ENCODE peak calls at places on chromosomes 7 and 10, in four cellular contexts. U is WTC11, T is HepG2, Y is GM12878. N is an unnamed sample.

GRCh38 chr7:70460562-70460961 is 671.4 kb upstream of the GALNT17 start:
- DNase-seq in U (no peak), T (no peak), Y (no peak), N (no peak)

GRCh38 chr7:30705596-30705995 is 23.3 kb upstream of the CRHR2 start:
- DNase-seq in U (no peak), T (no peak), Y (no peak), N (no peak)

GRCh38 chr7:15291707-15292106 is 270.1 kb downstream of the AGMO start:
- DNase-seq in U (no peak), T (no peak), Y (no peak), N (no peak)

GRCh38 chr7:2607122-2607912 is 24.5 kb upstream of the TTYH3 start:
- DNase-seq in U (no peak), T (no peak), Y (no peak), N (no peak)

GRCh38 chr10:76779163-76779820 is 858.3 kb downstream of the KCNMA1 start:
- DNase-seq in U (peak; percentile 17), T (no peak), Y (no peak), N (no peak)

GRCh38 chr10:35124540-35124939 is 2.1 kb upstream of the CREM start:
- DNase-seq in U (no peak), T (no peak), Y (no peak), N (peak; percentile 29)

GRCh38 chr10:98296514-98296913 is 28.5 kb upstream of the LOXL4 start:
- DNase-seq in U (no peak), T (no peak), Y (no peak), N (no peak)

GRCh38 chr10:96832721-96833219 is 672 bp downstream of the LCOR start:
- DNase-seq in U (peak; percentile 71), T (peak; percentile 58), Y (no peak), N (no peak)

GRCh38 chr7:111758332-111758731 is 196.0 kb upstream of the IMMP2L start:
- DNase-seq in U (no peak), T (no peak), Y (no peak), N (peak; percentile 5)

GRCh38 chr10:80185522-80186299 is 19.6 kb downstream of the ANXA11 start:
- DNase-seq in U (no peak), T (no peak), Y (no peak), N (no peak)

GRCh38 chr10:38025283-38025682 is 14.8 kb downstream of the ZNF33A start:
- DNase-seq in U (no peak), T (no peak), Y (no peak), N (no peak)

GRCh38 chr7:3154881-3155494 is 111.3 kb upstream of the CARD11 start:
- DNase-seq in U (peak; percentile 31), T (peak; percentile 43), Y (peak; percentile 15), N (peak; percentile 53)

DNA sequence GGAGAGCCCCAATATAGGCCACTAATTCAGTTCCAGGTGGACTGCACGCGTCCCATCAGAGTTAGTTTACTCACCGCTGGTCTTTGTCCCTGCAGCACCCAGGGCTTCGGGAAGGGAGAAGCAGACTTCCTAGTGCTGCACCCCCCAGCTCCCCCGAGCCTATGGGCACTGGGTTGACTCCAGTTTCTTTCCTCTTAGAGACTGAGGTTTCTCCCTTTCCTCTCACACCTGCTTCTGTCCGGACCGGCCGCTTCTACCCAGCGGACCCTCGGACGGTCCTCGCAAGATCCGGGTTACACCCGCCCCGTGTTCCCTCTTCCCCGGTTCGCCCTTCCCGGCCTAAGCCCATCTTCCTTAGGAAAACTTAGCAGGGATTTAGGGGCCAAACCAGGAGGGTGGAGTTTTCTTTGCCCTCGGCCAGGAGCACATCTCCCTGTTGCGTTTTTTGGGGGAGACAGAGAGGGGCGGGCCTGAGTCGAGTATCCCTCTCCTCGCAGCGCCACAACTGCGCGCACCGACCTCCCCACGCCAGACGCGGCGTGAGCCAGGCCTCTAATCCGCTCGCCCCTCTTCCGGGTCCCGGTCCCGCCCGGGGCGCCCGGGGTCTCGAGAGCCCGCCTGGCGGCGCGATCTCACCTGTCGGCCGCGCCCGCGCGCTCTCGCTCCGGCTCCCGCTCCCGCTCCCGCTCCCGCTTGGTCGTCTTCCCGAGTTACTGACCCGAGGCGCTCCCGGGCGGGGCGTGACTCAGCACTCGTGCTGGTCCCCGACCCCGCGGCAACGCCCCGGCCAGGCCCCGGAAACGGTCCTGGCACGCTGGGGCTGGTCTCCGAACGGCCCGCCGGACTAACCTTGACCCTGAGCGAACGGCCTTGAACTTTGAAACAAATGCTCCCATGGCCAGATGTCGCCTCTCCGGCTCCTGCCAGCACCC is at the start of gene AIFM2:
- DNase-seq in U (peak; percentile 81), T (peak; percentile 80), Y (no peak), N (peak; percentile 85)
- TF ChIP-seq CREM in U (peak; percentile 34), T (peak; percentile 44), Y (no peak), N (no peak)

GRCh38 chr7:128811631-128812430 is 18.4 kb upstream of the FLNC start:
- DNase-seq in U (no peak), T (no peak), Y (no peak), N (no peak)
- TF ChIP-seq CREM in U (no peak), T (no peak), Y (no peak), N (no peak)

DNA sequence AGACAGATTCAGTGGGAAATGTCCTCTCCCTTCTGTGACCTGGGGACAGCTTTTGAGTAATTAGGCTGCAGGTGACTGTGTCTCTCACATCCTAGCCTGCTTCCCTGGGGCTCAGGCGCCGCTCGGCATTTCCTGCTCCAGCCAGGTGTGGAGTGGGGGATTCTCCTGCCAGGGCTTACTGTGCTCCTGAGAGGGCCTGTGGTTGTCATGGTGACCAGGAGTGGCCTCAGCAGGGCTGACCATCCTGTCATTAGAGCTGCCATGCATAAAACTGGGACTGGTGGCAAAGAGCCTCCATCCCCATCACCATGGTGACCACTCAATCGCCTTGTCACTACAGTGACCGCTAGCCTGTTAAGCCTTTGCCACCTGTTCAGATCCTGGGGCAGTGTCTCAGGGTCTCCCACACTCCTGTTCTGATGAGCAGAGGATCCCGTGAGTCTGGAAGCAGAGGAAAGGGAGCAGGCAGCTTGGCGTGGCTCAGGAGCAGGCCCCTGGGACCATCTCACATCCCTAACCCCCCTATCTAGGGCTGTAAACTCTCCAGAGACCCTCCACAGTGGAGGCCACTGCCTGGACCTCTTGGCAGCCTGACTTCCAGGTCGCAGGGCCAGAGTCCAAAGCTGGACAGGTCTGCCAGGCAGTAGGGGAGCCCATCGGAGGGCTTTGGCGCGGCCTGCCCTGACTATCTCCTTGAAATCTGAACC is at the start of gene GCK:
- DNase-seq in U (no peak), T (no peak), Y (no peak), N (no peak)
- TF ChIP-seq CREM in U (no peak), T (no peak), Y (no peak), N (no peak)

DNA sequence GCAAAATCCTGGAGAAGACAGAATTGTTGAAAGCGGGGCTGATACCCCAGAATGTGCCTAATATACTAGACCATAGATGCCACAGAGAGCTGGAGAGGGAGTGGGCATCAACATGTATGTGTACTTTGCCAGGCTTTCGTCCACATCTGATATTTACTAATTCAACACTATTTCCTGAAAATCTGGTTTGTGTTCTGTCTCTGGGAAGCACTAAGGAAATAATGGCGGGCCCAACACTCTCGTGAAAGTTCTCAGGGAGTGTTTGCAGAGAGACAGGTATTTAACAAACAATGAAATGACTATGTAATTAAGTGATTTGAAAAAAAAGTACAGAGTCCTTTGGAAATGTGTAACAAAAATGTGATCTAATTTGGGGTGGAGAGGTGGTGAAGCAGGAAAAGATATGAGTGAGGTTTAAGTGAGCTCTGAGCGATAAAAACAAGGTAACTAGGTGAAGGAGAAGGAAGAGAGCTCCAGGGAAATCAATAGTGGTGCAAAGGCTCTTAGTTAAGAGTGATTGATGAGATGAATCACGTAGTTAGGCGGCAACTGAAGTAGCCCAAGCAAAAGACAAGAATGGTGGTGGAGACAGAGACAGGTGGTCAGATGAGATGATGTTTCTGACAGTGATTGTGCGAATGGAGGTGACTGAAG is 95.2 kb upstream of the DNAJB12 start:
- DNase-seq in U (no peak), T (peak; percentile 10), Y (no peak), N (no peak)
- TF ChIP-seq CREM in U (no peak), T (no peak), Y (no peak), N (no peak)

DNA sequence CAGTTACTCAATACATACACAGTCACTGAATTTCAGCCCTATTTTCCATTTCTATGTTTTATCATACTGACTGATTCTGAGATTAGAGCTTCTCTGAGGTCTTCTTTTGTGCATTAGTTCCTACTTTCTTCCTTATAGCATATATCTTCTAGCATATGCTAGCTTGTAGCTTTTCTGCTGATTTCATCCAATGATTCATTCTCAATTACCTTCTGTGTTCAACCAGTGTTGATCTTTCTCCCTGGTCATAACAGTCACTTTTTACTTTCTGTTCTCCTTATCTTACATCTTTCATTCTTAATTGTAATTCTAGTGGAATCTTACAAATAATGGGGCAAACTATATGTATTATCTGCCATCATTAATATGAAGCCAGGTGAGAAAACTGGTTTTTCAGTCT is 159.5 kb upstream of the HGF start:
- DNase-seq in U (no peak), T (no peak), Y (no peak), N (no peak)
- TF ChIP-seq CREM in U (no peak), T (no peak), Y (no peak), N (no peak)

GRCh38 chr10:126959431-126959830 is 54.2 kb downstream of the DOCK1 start:
- DNase-seq in U (no peak), T (no peak), Y (no peak), N (no peak)
- TF ChIP-seq CREM in U (no peak), T (no peak), Y (no peak), N (no peak)

GRCh38 chr7:139602143-139602722 is 78.7 kb downstream of the CLEC2L start:
- DNase-seq in U (no peak), T (peak; percentile 37), Y (no peak), N (peak; percentile 59)
- TF ChIP-seq CREM in U (no peak), T (no peak), Y (no peak), N (no peak)

GRCh38 chr7:93923946-93924345 is 2.4 kb downstream of the GNG11 start:
- DNase-seq in U (no peak), T (no peak), Y (no peak), N (no peak)

GRCh38 chr7:93921607-93922446 is at the start of gene GNG11:
- DNase-seq in U (peak; percentile 59), T (no peak), Y (no peak), N (peak; percentile 25)

GRCh38 chr7:93920496-93921189 is 892 bp upstream of the GNG11 start:
- DNase-seq in U (no peak), T (no peak), Y (no peak), N (no peak)

GRCh38 chr7:93923291-93923690 is 1.8 kb downstream of the GNG11 start:
- DNase-seq in U (no peak), T (no peak), Y (no peak), N (no peak)

DNA sequence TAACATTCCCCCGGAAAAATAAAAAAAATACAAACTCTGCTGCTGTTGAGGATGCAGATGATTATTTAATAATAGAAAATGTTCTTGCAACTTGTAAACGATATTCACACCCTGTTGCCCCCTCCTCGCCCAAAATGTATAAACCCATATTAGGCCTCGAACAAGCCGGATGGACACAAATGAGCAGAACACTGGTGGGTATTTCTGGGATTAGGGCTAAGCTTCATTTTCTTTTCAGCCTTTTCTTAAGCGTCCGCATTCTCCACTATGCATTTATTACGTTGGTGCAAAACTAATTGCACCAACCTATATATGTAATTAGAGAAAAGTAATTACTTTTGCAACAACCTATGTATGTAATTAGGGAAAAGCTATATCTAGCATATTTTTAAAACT is 347 bp upstream of the GNG11 start:
- DNase-seq in U (no peak), T (no peak), Y (no peak), N (no peak)
- TF ChIP-seq CREM in U (no peak), T (no peak), Y (no peak), N (no peak)

GRCh38 chr7:69364814-69365587 is 233.3 kb upstream of the AUTS2 start:
- DNase-seq in U (no peak), T (no peak), Y (no peak), N (no peak)
- TF ChIP-seq CREM in U (no peak), T (no peak), Y (no peak), N (no peak)